ENCODE peak calls at places on chromosomes 2 and 18, in four cellular contexts. One of them, this sample, is unnamed.

GRCh38 chr2:65294701-65295100 is 67.1 kb downstream of the ACTR2 start:
- DNase-seq in HCT116: no peak
- DNase-seq in bronchial epithelial cell: no peak
- DNase-seq in astrocyte of the spinal cord: no peak
- DNase-seq in this sample: no peak

GRCh38 chr18:50282521-50283335 is 1.4 kb upstream of the MBD1 start:
- DNase-seq in bronchial epithelial cell: no peak
- DNase-seq in HCT116: no peak
- DNase-seq in astrocyte of the spinal cord: no peak
- DNase-seq in this sample: no peak

GRCh38 chr2:10919776-10920606 is 8.3 kb downstream of the KCNF1 start:
- DNase-seq in HCT116: no peak
- DNase-seq in bronchial epithelial cell: no peak
- DNase-seq in astrocyte of the spinal cord: no peak
- DNase-seq in this sample: no peak

GRCh38 chr2:39603436-39603835 is 62.3 kb upstream of the TMEM178A start:
- DNase-seq in astrocyte of the spinal cord: no peak
- DNase-seq in HCT116: no peak
- DNase-seq in bronchial epithelial cell: peak; percentile 26
- DNase-seq in this sample: peak; percentile 71

GRCh38 chr2:162926907-162927306 is 88.3 kb upstream of the KCNH7 start:
- DNase-seq in bronchial epithelial cell: no peak
- DNase-seq in HCT116: no peak
- DNase-seq in astrocyte of the spinal cord: no peak
- DNase-seq in this sample: no peak

GRCh38 chr2:214830794-214831346 is 21.4 kb upstream of the BARD1 start:
- DNase-seq in bronchial epithelial cell: peak; percentile 59
- DNase-seq in HCT116: no peak
- DNase-seq in astrocyte of the spinal cord: peak; percentile 25
- DNase-seq in this sample: peak; percentile 36

GRCh38 chr18:79560042-79560860 is 119.4 kb upstream of the CTDP1 start:
- DNase-seq in astrocyte of the spinal cord: no peak
- DNase-seq in bronchial epithelial cell: no peak
- DNase-seq in HCT116: no peak
- DNase-seq in this sample: no peak

GRCh38 chr2:240219208-240219890 is 78.9 kb upstream of the OTOS start:
- DNase-seq in bronchial epithelial cell: no peak
- DNase-seq in HCT116: no peak
- DNase-seq in astrocyte of the spinal cord: no peak
- DNase-seq in this sample: no peak

GRCh38 chr18:9919564-9920232 is 5.9 kb downstream of the VAPA start:
- DNase-seq in HCT116: no peak
- DNase-seq in bronchial epithelial cell: no peak
- DNase-seq in astrocyte of the spinal cord: no peak
- DNase-seq in this sample: no peak

GRCh38 chr2:8489751-8490150 is 192.1 kb upstream of the ID2 start:
- DNase-seq in astrocyte of the spinal cord: no peak
- DNase-seq in HCT116: no peak
- DNase-seq in bronchial epithelial cell: no peak
- DNase-seq in this sample: no peak

GRCh38 chr2:8487461-8487932 is 194.4 kb upstream of the ID2 start:
- DNase-seq in HCT116: no peak
- DNase-seq in astrocyte of the spinal cord: peak; percentile 12
- DNase-seq in bronchial epithelial cell: peak; percentile 17
- DNase-seq in this sample: no peak

GRCh38 chr2:8489221-8489620 is 192.6 kb upstream of the ID2 start:
- DNase-seq in astrocyte of the spinal cord: no peak
- DNase-seq in HCT116: no peak
- DNase-seq in bronchial epithelial cell: no peak
- DNase-seq in this sample: no peak

GRCh38 chr2:8490166-8490565 is 191.7 kb upstream of the ID2 start:
- DNase-seq in bronchial epithelial cell: no peak
- DNase-seq in astrocyte of the spinal cord: no peak
- DNase-seq in HCT116: no peak
- DNase-seq in this sample: no peak

GRCh38 chr2:8488001-8488738 is 193.7 kb upstream of the ID2 start:
- DNase-seq in HCT116: no peak
- DNase-seq in astrocyte of the spinal cord: peak; percentile 32
- DNase-seq in bronchial epithelial cell: no peak
- DNase-seq in this sample: no peak
- H3K4me3 ChIP-seq in HCT116: no peak overlapping the region
- H3K4me3 ChIP-seq in astrocyte of the spinal cord: no peak overlapping the region
- H3K4me3 ChIP-seq in bronchial epithelial cell: no peak overlapping the region
- H3K4me3 ChIP-seq in this sample: no peak overlapping the region

GRCh38 chr2:44801676-44802408 is 139.7 kb upstream of the SIX3 start:
- DNase-seq in astrocyte of the spinal cord: no peak
- DNase-seq in HCT116: no peak
- DNase-seq in bronchial epithelial cell: no peak
- DNase-seq in this sample: no peak
- H3K4me3 ChIP-seq in astrocyte of the spinal cord: no peak overlapping the region
- H3K4me3 ChIP-seq in HCT116: no peak overlapping the region
- H3K4me3 ChIP-seq in bronchial epithelial cell: no peak overlapping the region
- H3K4me3 ChIP-seq in this sample: peak overlapping the region; percentile 4

GRCh38 chr2:129699781-129700573 is 279.5 kb upstream of the RAB6C start:
- DNase-seq in HCT116: no peak
- DNase-seq in bronchial epithelial cell: peak; percentile 90
- DNase-seq in astrocyte of the spinal cord: no peak
- DNase-seq in this sample: no peak
- H3K4me3 ChIP-seq in HCT116: no peak overlapping the region
- H3K4me3 ChIP-seq in bronchial epithelial cell: no peak overlapping the region
- H3K4me3 ChIP-seq in astrocyte of the spinal cord: no peak overlapping the region
- H3K4me3 ChIP-seq in this sample: no peak overlapping the region

DNA sequence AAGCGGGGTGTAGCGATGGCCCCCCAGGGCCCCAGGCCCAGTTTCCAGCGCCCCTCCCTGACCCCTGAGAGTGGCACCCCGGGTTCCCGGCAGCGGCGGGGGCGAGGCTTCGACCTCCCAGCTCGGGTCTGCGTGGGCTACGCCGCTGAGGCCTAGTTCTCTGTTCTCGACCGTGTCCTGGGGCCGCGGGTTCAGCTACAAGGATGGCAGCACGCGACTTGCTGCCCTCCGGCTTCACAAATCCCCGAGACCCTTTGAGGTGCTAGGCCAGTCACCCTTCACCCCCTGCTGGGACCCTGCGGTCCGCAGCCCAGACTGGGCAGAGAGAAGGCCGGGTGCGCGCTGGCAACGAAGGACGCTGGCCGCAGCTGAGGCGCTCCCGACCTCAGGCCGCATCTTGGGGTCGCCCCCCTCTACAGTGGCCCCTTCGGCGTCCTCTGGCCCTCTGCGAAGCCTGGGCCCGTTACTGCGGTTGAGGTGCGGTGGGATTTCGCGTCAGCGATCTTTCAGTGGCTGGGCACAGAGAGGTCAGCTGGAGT is 1.2 kb downstream of the OTX1 start:
- DNase-seq in astrocyte of the spinal cord: no peak
- DNase-seq in HCT116: no peak
- DNase-seq in bronchial epithelial cell: no peak
- DNase-seq in this sample: no peak
- H3K4me3 ChIP-seq in astrocyte of the spinal cord: no peak overlapping the region
- H3K4me3 ChIP-seq in HCT116: peak overlapping the region; percentile 97
- H3K4me3 ChIP-seq in bronchial epithelial cell: peak overlapping the region; percentile 68
- H3K4me3 ChIP-seq in this sample: no peak overlapping the region

GRCh38 chr2:104853926-104854506 is at the start of gene POU3F3:
- DNase-seq in HCT116: no peak
- DNase-seq in bronchial epithelial cell: no peak
- DNase-seq in astrocyte of the spinal cord: peak; percentile 96
- DNase-seq in this sample: peak; percentile 23
- H3K4me3 ChIP-seq in HCT116: no peak within 1 kb of the TSS
- H3K4me3 ChIP-seq in bronchial epithelial cell: no peak within 1 kb of the TSS
- H3K4me3 ChIP-seq in astrocyte of the spinal cord: peak within 1 kb of the TSS; percentile 59
- H3K4me3 ChIP-seq in this sample: peak within 1 kb of the TSS; percentile 17

DNA sequence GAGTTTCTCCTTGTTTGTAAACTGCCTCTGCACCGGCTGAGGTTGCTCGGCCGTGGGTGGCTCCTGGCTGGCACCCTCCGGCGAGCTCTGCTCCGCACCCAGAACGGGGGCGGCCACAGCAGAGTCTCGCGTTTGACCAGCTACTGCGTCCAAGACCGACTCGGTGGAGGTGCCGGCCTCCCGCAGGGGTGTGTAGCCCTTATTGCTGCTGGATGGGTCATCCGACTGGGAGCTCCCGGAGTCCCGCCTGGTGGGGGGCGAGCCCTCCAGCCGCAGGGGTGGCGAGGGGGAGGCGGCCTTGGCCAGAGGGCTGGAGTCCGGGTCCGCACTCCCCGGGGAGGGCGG is 5.1 kb downstream of the TMEM200C start:
- DNase-seq in astrocyte of the spinal cord: no peak
- DNase-seq in bronchial epithelial cell: no peak
- DNase-seq in HCT116: no peak
- DNase-seq in this sample: no peak
- H3K4me3 ChIP-seq in astrocyte of the spinal cord: no peak overlapping the region
- H3K4me3 ChIP-seq in bronchial epithelial cell: no peak overlapping the region
- H3K4me3 ChIP-seq in HCT116: no peak overlapping the region
- H3K4me3 ChIP-seq in this sample: peak overlapping the region; percentile 27